ENCODE peak calls at places on chromosome 18, in nine cellular contexts. G is stomach, A is neural crest cell, J is epithelial cell of esophagus, O is IMR-90, E is H1, X is fibroblast of lung, U is mammary epithelial cell, I is cardiac muscle cell. V is an unnamed sample.

GRCh38 chr18:11398625-11399024 is 210.8 kb upstream of the SLC35G4 start:
- DNase-seq in A (no peak), E (no peak), I (no peak), J (no peak), X (peak), U (no peak), O (peak), G (no peak), V (no peak)

GRCh38 chr18:37483221-37483971 is 82.2 kb downstream of the CELF4 start:
- DNase-seq in A (peak), J (peak), I (peak), U (peak), O (peak), G (no peak), E (no peak), X (peak), V (no peak)

GRCh38 chr18:57427429-57428181 is 7.6 kb upstream of the ONECUT2 start:
- DNase-seq in A (no peak), J (no peak), U (no peak), G (no peak), I (no peak), E (no peak), X (no peak), O (no peak), V (no peak)

GRCh38 chr18:11741505-11742145 is 52.6 kb downstream of the GNAL start:
- DNase-seq in A (no peak), O (no peak), G (no peak), I (no peak), E (no peak), X (peak), U (no peak), J (peak), V (no peak)

GRCh38 chr18:59900222-59901128 is 679 bp downstream of the PMAIP1 start:
- DNase-seq in E (no peak), O (peak), U (peak), G (peak), X (peak), A (peak), I (peak), J (peak), V (no peak)

GRCh38 chr18:413263-413662 is 87.2 kb downstream of the COLEC12 start:
- DNase-seq in G (no peak), E (no peak), O (peak), I (no peak), J (no peak), A (no peak), U (no peak), X (no peak), V (no peak)

GRCh38 chr18:36633961-36634412 is 194.8 kb downstream of the TPGS2 start:
- DNase-seq in O (no peak), A (no peak), J (peak), U (peak), I (no peak), G (no peak), X (no peak), E (no peak), V (peak)

GRCh38 chr18:681985-682384 is 24.5 kb downstream of the TYMS start:
- DNase-seq in G (no peak), E (no peak), U (no peak), I (no peak), J (no peak), X (no peak), A (no peak), O (no peak), V (no peak)

GRCh38 chr18:54852780-54853675 is 24.8 kb downstream of the RAB27B start:
- DNase-seq in O (no peak), I (no peak), X (peak), J (no peak), E (no peak), G (no peak), A (no peak), U (no peak), V (no peak)

GRCh38 chr18:48264508-48264907 is 144.7 kb downstream of the ZBTB7C start:
- DNase-seq in A (no peak), G (no peak), X (no peak), E (no peak), O (no peak), I (no peak), U (peak), J (peak), V (no peak)

GRCh38 chr18:79167526-79168190 is 98.5 kb downstream of the ATP9B start:
- DNase-seq in J (no peak), A (no peak), I (no peak), G (no peak), O (no peak), E (no peak), X (no peak), U (no peak), V (no peak)

GRCh38 chr18:27964811-27965210 is 212.1 kb downstream of the CDH2 start:
- DNase-seq in A (no peak), G (no peak), U (peak), E (no peak), J (peak), X (no peak), O (peak), I (peak), V (no peak)

GRCh38 chr18:77822552-77823138 is 573.0 kb downstream of the GALR1 start:
- DNase-seq in J (no peak), A (peak), X (no peak), U (no peak), E (no peak), G (no peak), O (no peak), I (no peak), V (no peak)

GRCh38 chr18:61900504-61901281 is 7.9 kb upstream of the RNF152 start:
- DNase-seq in J (no peak), X (no peak), A (no peak), G (no peak), E (no peak), I (no peak), U (no peak), O (no peak), V (no peak)

GRCh38 chr18:79805926-79806487 is 8.3 kb downstream of the KCNG2 start:
- DNase-seq in O (no peak), U (no peak), A (no peak), G (no peak), I (no peak), J (no peak), X (no peak), E (no peak), V (no peak)

GRCh38 chr18:68152770-68153169 is 562.1 kb downstream of the TMX3 start:
- DNase-seq in O (no peak), X (no peak), E (peak), J (no peak), G (no peak), U (no peak), I (no peak), A (no peak), V (no peak)

GRCh38 chr18:58891753-58892152 is 27.1 kb downstream of the ZNF532 start:
- DNase-seq in A (no peak), U (no peak), G (no peak), I (no peak), E (no peak), X (peak), O (no peak), J (no peak), V (no peak)

GRCh38 chr18:67553471-67553870 is 37.0 kb upstream of the DSEL start:
- DNase-seq in E (no peak), O (peak), I (no peak), X (no peak), J (no peak), A (no peak), U (no peak), G (no peak), V (no peak)

GRCh38 chr18:6820314-6820713 is 90.8 kb downstream of the ARHGAP28 start:
- DNase-seq in E (no peak), I (no peak), U (no peak), J (no peak), A (no peak), O (no peak), X (no peak), G (no peak), V (no peak)

GRCh38 chr18:75041586-75041985 is 167.4 kb downstream of the PTGR3 start:
- DNase-seq in U (peak), X (peak), G (no peak), E (no peak), I (no peak), A (no peak), J (peak), O (peak), V (peak)

GRCh38 chr18:9209230-9209629 is 72.6 kb downstream of the ANKRD12 start:
- DNase-seq in G (no peak), E (no peak), U (no peak), A (no peak), J (no peak), X (peak), I (no peak), O (peak), V (no peak)

GRCh38 chr18:59011786-59012185 is 127.9 kb upstream of the SEC11C start:
- DNase-seq in G (no peak), I (no peak), X (no peak), J (no peak), E (no peak), O (no peak), A (no peak), U (no peak), V (no peak)

GRCh38 chr18:35267161-35267651 is 22.8 kb downstream of the ZSCAN30 start:
- DNase-seq in I (no peak), O (no peak), X (peak), J (peak), U (no peak), A (no peak), G (peak), E (no peak), V (no peak)

GRCh38 chr18:21183670-21184069 is 58.4 kb upstream of the GREB1L start:
- DNase-seq in G (no peak), J (peak), I (no peak), X (no peak), A (no peak), E (no peak), O (no peak), U (peak), V (no peak)

GRCh38 chr18:57210101-57210661 is 63.3 kb downstream of the BOD1L2 start:
- DNase-seq in J (peak), O (peak), X (peak), I (peak), U (peak), G (peak), A (peak), E (peak), V (peak)

GRCh38 chr18:77376043-77376732 is 126.5 kb downstream of the GALR1 start:
- DNase-seq in X (no peak), I (no peak), O (no peak), U (no peak), E (no peak), A (no peak), J (no peak), G (no peak), V (no peak)

GRCh38 chr18:12410121-12410520 is 2.4 kb downstream of the PRELID3A start:
- DNase-seq in O (no peak), G (no peak), E (no peak), J (no peak), I (peak), A (no peak), U (no peak), X (no peak), V (peak)

GRCh38 chr18:6920099-6920955 is 190.8 kb downstream of the ARHGAP28 start:
- DNase-seq in U (peak), X (peak), A (peak), J (peak), E (no peak), O (peak), I (peak), G (peak), V (peak)

GRCh38 chr18:79485788-79486355 is 90.1 kb downstream of the NFATC1 start:
- DNase-seq in E (no peak), I (no peak), O (peak), U (no peak), A (no peak), X (peak), G (no peak), J (no peak), V (peak)

GRCh38 chr18:79799619-79800352 is 2.0 kb downstream of the KCNG2 start:
- DNase-seq in O (no peak), U (no peak), E (no peak), X (no peak), G (no peak), J (no peak), A (no peak), I (no peak), V (no peak)

GRCh38 chr18:35610089-35610488 is 28.5 kb downstream of the GALNT1 start:
- DNase-seq in U (peak), G (no peak), A (no peak), E (no peak), I (no peak), J (peak), X (no peak), O (no peak), V (no peak)

GRCh38 chr18:54742654-54743053 is 85.6 kb upstream of the RAB27B start:
- DNase-seq in U (peak), I (no peak), J (peak), E (no peak), G (peak), X (peak), A (no peak), O (peak), V (peak)

GRCh38 chr18:53991202-53991601 is 233.3 kb downstream of the MBD2 start:
- DNase-seq in X (peak), E (no peak), A (no peak), J (peak), O (no peak), U (peak), I (no peak), G (no peak), V (peak)

GRCh38 chr18:21110667-21111350 is 804 bp downstream of the ROCK1 start:
- DNase-seq in U (peak), A (no peak), I (peak), O (peak), G (peak), E (no peak), X (peak), J (peak), V (no peak)

GRCh38 chr18:75530548-75531211 is 103.2 kb upstream of the SMIM21 start:
- DNase-seq in A (no peak), X (peak), I (no peak), G (no peak), U (no peak), O (peak), E (no peak), J (no peak), V (no peak)

GRCh38 chr18:73948497-73948896 is 199.1 kb downstream of the FBXO15 start:
- DNase-seq in U (peak), I (peak), G (no peak), X (no peak), E (no peak), O (peak), A (no peak), J (no peak), V (peak)

GRCh38 chr18:46252754-46253153 is 148.6 kb downstream of the HAUS1 start:
- DNase-seq in J (no peak), E (no peak), I (no peak), G (no peak), O (no peak), U (no peak), A (no peak), X (no peak), V (no peak)

GRCh38 chr18:11760498-11761158 is 71.6 kb downstream of the GNAL start:
- DNase-seq in A (no peak), U (no peak), J (no peak), G (no peak), O (no peak), E (no peak), X (no peak), I (no peak), V (no peak)

GRCh38 chr18:51716277-51716676 is 518.8 kb upstream of the MEX3C start:
- DNase-seq in X (no peak), E (no peak), I (no peak), O (no peak), U (no peak), J (no peak), A (no peak), G (no peak), V (no peak)

GRCh38 chr18:51724790-51725721 is 527.6 kb upstream of the MEX3C start:
- DNase-seq in A (no peak), X (no peak), E (no peak), G (no peak), I (no peak), O (no peak), U (no peak), J (no peak), V (peak)

GRCh38 chr18:51726614-51727013 is 529.1 kb upstream of the MEX3C start:
- DNase-seq in J (no peak), G (no peak), I (no peak), U (no peak), X (no peak), E (no peak), A (no peak), O (no peak), V (no peak)

GRCh38 chr18:51721388-51721787 is 523.9 kb upstream of the MEX3C start:
- DNase-seq in I (no peak), U (no peak), G (no peak), X (no peak), A (no peak), O (no peak), E (no peak), J (no peak), V (no peak)
- TF ChIP-seq CTCF in I (no peak), U (no peak), G (no peak), X (no peak), A (no peak), O (no peak), E (no peak), J (no peak), V (no peak)

GRCh38 chr18:63422862-63423304 is 607 bp upstream of the VPS4B start:
- DNase-seq in O (no peak), X (no peak), J (peak), E (no peak), U (no peak), A (no peak), G (no peak), I (no peak), V (no peak)
- TF ChIP-seq CTCF in O (no peak), X (no peak), J (no peak), E (no peak), U (no peak), A (no peak), G (peak), I (no peak), V (no peak)

GRCh38 chr18:24231773-24232735 is 93.2 kb downstream of the CABYR start:
- DNase-seq in G (no peak), A (no peak), I (no peak), E (no peak), X (peak), U (no peak), J (peak), O (peak), V (no peak)
- TF ChIP-seq CTCF in G (no peak), A (no peak), I (no peak), E (no peak), X (no peak), U (no peak), J (no peak), O (no peak), V (no peak)

DNA sequence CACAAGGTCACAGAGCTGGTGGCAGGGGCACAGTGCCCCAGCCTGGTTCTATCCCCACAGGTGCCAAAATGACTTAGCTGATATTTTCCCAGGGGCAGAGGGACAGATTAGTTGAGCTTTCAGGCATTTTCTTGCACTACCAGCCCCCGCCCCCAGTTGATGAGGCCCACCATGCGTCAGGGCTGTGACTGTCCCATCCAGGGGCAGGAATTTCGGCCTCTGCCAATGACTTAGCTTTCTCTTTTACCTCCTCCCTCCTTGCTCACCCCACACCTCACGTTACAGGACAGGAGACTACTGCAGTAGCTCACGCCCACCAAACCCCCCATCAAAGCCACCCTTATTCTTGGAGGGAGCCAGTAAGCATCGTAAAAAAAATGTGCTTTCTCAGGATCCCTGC is 31.5 kb downstream of the MRO start:
- DNase-seq in U (no peak), I (no peak), A (no peak), J (no peak), X (no peak), G (no peak), O (no peak), E (no peak), V (no peak)
- TF ChIP-seq CTCF in U (no peak), I (no peak), A (no peak), J (no peak), X (no peak), G (no peak), O (no peak), E (no peak), V (no peak)